ENCODE peak calls at places on chromosome 10, in nine cellular contexts. O is NCI-H345, I is A172, T is nephron progenitor cell, U is foreskin fibroblast, X is HTR-8/SVneo, C is H1, G is A549, M is COR-L47. J is an unnamed sample.
A peak's percentile ranks its signal among the peaks of the same experiment; 100 is the strongest.

GRCh38 chr10:29663718-29664117 is 28.9 kb upstream of the SVIL start:
- DNase-seq in O (no peak), C (no peak), M (no peak), I (no peak), U (no peak), T (no peak), G (no peak), X (no peak), J (no peak)

GRCh38 chr10:79024716-79025112 is 44.1 kb upstream of the ZMIZ1 start:
- DNase-seq in M (no peak), C (no peak), U (no peak), O (no peak), X (no peak), T (peak; percentile 15), I (no peak), G (no peak), J (no peak)

GRCh38 chr10:124001391-124002260 is 91.8 kb downstream of the CHST15 start:
- DNase-seq in C (no peak), I (no peak), X (no peak), T (no peak), M (no peak), O (no peak), U (no peak), G (no peak), J (no peak)

GRCh38 chr10:79182763-79183467 is 114.1 kb downstream of the ZMIZ1 start:
- DNase-seq in O (no peak), I (peak; percentile 83), X (no peak), G (no peak), C (no peak), U (no peak), M (no peak), T (no peak), J (no peak)

GRCh38 chr10:24694086-24694485 is 29.6 kb downstream of the ARHGAP21 start:
- DNase-seq in M (no peak), I (no peak), G (no peak), O (no peak), U (no peak), X (no peak), T (no peak), C (no peak), J (no peak)

GRCh38 chr10:88952647-88953111 is at the start of gene ACTA2:
- DNase-seq in U (peak; percentile 52), C (no peak), I (peak; percentile 26), T (peak; percentile 5), O (no peak), X (no peak), M (no peak), G (no peak), J (no peak)

GRCh38 chr10:3887885-3888476 is 103.0 kb upstream of the KLF6 start:
- DNase-seq in O (no peak), I (peak; percentile 87), M (no peak), G (peak; percentile 83), T (no peak), X (no peak), U (peak; percentile 86), C (no peak), J (no peak)

GRCh38 chr10:18238875-18239485 is 98.8 kb downstream of the CACNB2 start:
- DNase-seq in U (peak; percentile 53), I (peak; percentile 47), X (peak; percentile 19), M (no peak), G (peak; percentile 51), O (no peak), T (no peak), C (no peak), J (no peak)

GRCh38 chr10:15262036-15262713 is 93.7 kb upstream of the NMT2 start:
- DNase-seq in U (peak; percentile 9), T (no peak), C (no peak), I (no peak), M (no peak), X (no peak), O (no peak), G (peak; percentile 21), J (no peak)

GRCh38 chr10:35129185-35129674 is 2.6 kb downstream of the CREM start:
- DNase-seq in G (no peak), U (no peak), C (no peak), T (no peak), M (no peak), X (no peak), O (no peak), I (no peak), J (no peak)

GRCh38 chr10:127840884-127841283 is 51.9 kb downstream of the CLRN3 start:
- DNase-seq in C (no peak), U (no peak), M (no peak), G (no peak), O (no peak), X (no peak), I (no peak), T (no peak), J (no peak)

GRCh38 chr10:96720422-96721206 is at the start of gene PIK3AP1:
- DNase-seq in T (peak; percentile 68), M (peak; percentile 40), G (peak; percentile 12), O (peak; percentile 57), C (peak; percentile 69), U (no peak), X (peak; percentile 55), I (peak; percentile 59), J (peak; percentile 69)

GRCh38 chr10:89283174-89283987 is 18.5 kb upstream of the IFIT2 start:
- DNase-seq in O (no peak), X (no peak), U (no peak), T (peak; percentile 7), M (no peak), C (no peak), I (peak; percentile 70), G (no peak), J (no peak)

GRCh38 chr10:4242561-4243035 is 457.6 kb upstream of the KLF6 start:
- DNase-seq in C (no peak), M (no peak), X (no peak), T (no peak), U (peak; percentile 78), I (peak; percentile 69), G (no peak), O (no peak), J (no peak)

GRCh38 chr10:91335147-91335546 is 75.0 kb upstream of the HECTD2 start:
- DNase-seq in U (no peak), X (no peak), I (no peak), C (no peak), O (no peak), T (no peak), M (no peak), G (peak; percentile 23), J (no peak)

GRCh38 chr10:26528715-26529393 is 90.7 kb downstream of the APBB1IP start:
- DNase-seq in C (no peak), X (no peak), I (no peak), U (no peak), M (no peak), T (no peak), O (no peak), G (no peak), J (no peak)

GRCh38 chr10:52314007-52314821 is at the start of gene DKK1:
- DNase-seq in O (peak; percentile 64), X (peak; percentile 82), T (peak; percentile 83), C (peak; percentile 95), U (peak; percentile 85), I (peak; percentile 96), M (no peak), G (peak; percentile 95), J (peak; percentile 68)

GRCh38 chr10:30248728-30249127 is 100.3 kb downstream of the MTPAP start:
- DNase-seq in G (no peak), U (no peak), T (no peak), O (no peak), X (no peak), C (no peak), M (no peak), I (no peak), J (no peak)

GRCh38 chr10:65769828-65770227 is 1156.0 kb upstream of the LRRTM3 start:
- DNase-seq in I (no peak), G (no peak), C (no peak), U (no peak), X (no peak), T (no peak), M (no peak), O (no peak), J (no peak)

GRCh38 chr10:16509996-16510395 is 11.7 kb downstream of the C1QL3 start:
- DNase-seq in M (no peak), G (no peak), O (no peak), X (no peak), C (no peak), I (no peak), T (no peak), U (no peak), J (no peak)

GRCh38 chr10:9198611-9199010 is 1144.1 kb downstream of the GATA3 start:
- DNase-seq in G (no peak), C (no peak), U (peak; percentile 55), M (no peak), I (no peak), X (peak; percentile 25), T (no peak), O (no peak), J (no peak)

GRCh38 chr10:47241256-47241655 is 58.7 kb upstream of the GDF10 start:
- DNase-seq in M (no peak), G (no peak), T (no peak), I (no peak), O (no peak), X (no peak), U (no peak), C (peak; percentile 39), J (no peak)

GRCh38 chr10:33498354-33498753 is 163.9 kb upstream of the NRP1 start:
- DNase-seq in M (no peak), G (no peak), X (no peak), O (no peak), T (peak; percentile 72), C (no peak), I (no peak), U (no peak), J (no peak)

GRCh38 chr10:124686707-124687376 is 57.3 kb downstream of the FAM53B start:
- DNase-seq in M (no peak), U (no peak), C (no peak), G (no peak), I (no peak), O (no peak), T (no peak), X (no peak), J (no peak)

GRCh38 chr10:132264966-132265877 is 42.5 kb downstream of the STK32C start:
- DNase-seq in I (no peak), G (no peak), X (no peak), T (no peak), O (peak; percentile 23), U (peak; percentile 44), C (no peak), M (peak; percentile 43), J (no peak)

GRCh38 chr10:35971397-35971796 is 329.3 kb upstream of the FZD8 start:
- DNase-seq in O (no peak), U (no peak), M (no peak), X (no peak), G (no peak), T (no peak), I (no peak), C (no peak), J (no peak)

GRCh38 chr10:3542185-3542611 is 242.8 kb downstream of the KLF6 start:
- DNase-seq in T (no peak), M (no peak), I (peak; percentile 80), O (no peak), U (peak; percentile 67), G (peak; percentile 19), X (peak; percentile 10), C (no peak), J (peak; percentile 20)

GRCh38 chr10:129031233-129032150 is 435.5 kb upstream of the MGMT start:
- DNase-seq in C (peak; percentile 80), X (no peak), I (no peak), U (no peak), T (peak; percentile 78), M (no peak), O (peak; percentile 55), G (peak; percentile 28), J (peak; percentile 42)

GRCh38 chr10:25556457-25556856 is 377.6 kb upstream of the MYO3A start:
- DNase-seq in I (peak; percentile 93), C (no peak), M (no peak), T (no peak), G (peak; percentile 14), X (no peak), U (no peak), O (no peak), J (peak; percentile 33)

GRCh38 chr10:75408911-75409885 is 7.6 kb upstream of the ZNF503 start:
- DNase-seq in C (peak; percentile 86), M (peak; percentile 40), O (peak; percentile 74), U (peak; percentile 52), X (peak; percentile 77), G (peak; percentile 62), T (peak; percentile 84), I (no peak), J (peak; percentile 92)

GRCh38 chr10:114869500-114869899 is 47.9 kb downstream of the FHIP2A start:
- DNase-seq in I (peak; percentile 66), U (peak; percentile 57), O (no peak), C (no peak), X (peak; percentile 22), G (no peak), M (no peak), T (no peak), J (no peak)